ENCODE peak calls at places on chromosomes 11 and 22, in four cellular contexts. I is ACHN, F is NCI-H345, B is ureter. C is an unnamed sample.

GRCh38 chr11:15665368-15665871 is 550.7 kb downstream of the INSC start:
- DNase-seq in F (no peak), B (no peak), I (no peak), C (no peak)

GRCh38 chr11:34507156-34507555 is 6.4 kb downstream of the ELF5 start:
- DNase-seq in F (no peak), I (no peak), B (no peak), C (no peak)

GRCh38 chr22:31332010-31332409 is 14.1 kb downstream of the PATZ1 start:
- DNase-seq in F (no peak), B (no peak), I (no peak), C (no peak)

GRCh38 chr11:64331569-64332371 is 8.2 kb upstream of the CCDC88B start:
- DNase-seq in I (peak), F (peak), B (peak), C (peak)

GRCh38 chr22:50148991-50149721 is 21.4 kb upstream of the PANX2 start:
- DNase-seq in F (peak), I (peak), B (peak), C (peak)

GRCh38 chr11:96072592-96072991 is 148.7 kb upstream of the MTMR2 start:
- DNase-seq in F (no peak), I (no peak), B (no peak), C (no peak)

GRCh38 chr22:31247726-31248125 is 35.6 kb downstream of the LIMK2 start:
- DNase-seq in B (no peak), I (no peak), F (no peak), C (no peak)

GRCh38 chr11:59186130-59186594 is 14.2 kb downstream of the DTX4 start:
- DNase-seq in F (no peak), I (peak), B (peak), C (no peak)

GRCh38 chr22:45010532-45010900 is 711 bp upstream of the PHF21B start:
- DNase-seq in I (no peak), B (no peak), F (peak), C (no peak)